ENCODE peak calls at places on chromosomes 13 and 19, in six cellular contexts. B is RWPE1, D is iPS DF 6.9, Q is GM12878, M is astrocyte, C is pancreas. A is an unnamed sample.

GRCh38 chr19:11506101-11506555 is 489 bp upstream of the ZNF653 start:
- DNase-seq in B (no peak), D (no peak), Q (no peak), M (no peak), C (peak), A (no peak)

GRCh38 chr13:40252241-40252640 is 414.2 kb downstream of the FOXO1 start:
- DNase-seq in B (no peak), D (no peak), Q (no peak), M (no peak), C (no peak), A (no peak)

GRCh38 chr13:80408270-80408669 is 67.3 kb upstream of the SPRY2 start:
- DNase-seq in B (no peak), D (no peak), Q (no peak), M (no peak), C (no peak), A (no peak)

GRCh38 chr19:17762505-17763229 is 11.4 kb downstream of the FCHO1 start:
- DNase-seq in B (peak), D (peak), Q (no peak), M (peak), C (no peak), A (no peak)

GRCh38 chr13:107370036-107370785 is 802.3 kb upstream of the ARGLU1 start:
- DNase-seq in B (peak), D (no peak), Q (no peak), M (peak), C (no peak), A (no peak)

GRCh38 chr19:3441089-3441985 is 39.0 kb downstream of the SMIM24 start:
- DNase-seq in B (no peak), D (no peak), Q (no peak), M (no peak), C (no peak), A (no peak)

GRCh38 chr13:43305416-43305815 is 282.0 kb downstream of the DNAJC15 start:
- DNase-seq in B (no peak), D (no peak), Q (no peak), M (peak), C (no peak), A (no peak)

GRCh38 chr19:33280351-33280921 is 21.9 kb downstream of the CEBPA start:
- DNase-seq in B (no peak), D (no peak), Q (peak), M (no peak), C (no peak), A (no peak)

GRCh38 chr19:1855040-1855827 is 7.0 kb upstream of the REXO1 start:
- DNase-seq in B (peak), D (no peak), Q (peak), M (peak), C (peak), A (peak)

GRCh38 chr19:10230155-10230903 is 802 bp downstream of the S1PR2 start:
- DNase-seq in B (no peak), D (no peak), Q (no peak), M (no peak), C (peak), A (no peak)

GRCh38 chr13:34733720-34734119 is 208.3 kb upstream of the NBEA start:
- DNase-seq in B (no peak), D (no peak), Q (no peak), M (peak), C (no peak), A (no peak)

GRCh38 chr13:113098163-113098732 is 7.3 kb upstream of the F7 start:
- DNase-seq in B (no peak), D (no peak), Q (no peak), M (peak), C (no peak), A (no peak)

GRCh38 chr13:32212420-32212819 is 102.7 kb downstream of the ZAR1L start:
- DNase-seq in B (no peak), D (no peak), Q (no peak), M (peak), C (no peak), A (no peak)

GRCh38 chr19:7982103-7982502 is 23.3 kb downstream of the ELAVL1 start:
- DNase-seq in B (no peak), D (no peak), Q (no peak), M (no peak), C (no peak), A (no peak)

GRCh38 chr19:47351545-47351944 is 2.4 kb downstream of the DHX34 start:
- DNase-seq in B (peak), D (peak), Q (no peak), M (peak), C (no peak), A (peak)

DNA sequence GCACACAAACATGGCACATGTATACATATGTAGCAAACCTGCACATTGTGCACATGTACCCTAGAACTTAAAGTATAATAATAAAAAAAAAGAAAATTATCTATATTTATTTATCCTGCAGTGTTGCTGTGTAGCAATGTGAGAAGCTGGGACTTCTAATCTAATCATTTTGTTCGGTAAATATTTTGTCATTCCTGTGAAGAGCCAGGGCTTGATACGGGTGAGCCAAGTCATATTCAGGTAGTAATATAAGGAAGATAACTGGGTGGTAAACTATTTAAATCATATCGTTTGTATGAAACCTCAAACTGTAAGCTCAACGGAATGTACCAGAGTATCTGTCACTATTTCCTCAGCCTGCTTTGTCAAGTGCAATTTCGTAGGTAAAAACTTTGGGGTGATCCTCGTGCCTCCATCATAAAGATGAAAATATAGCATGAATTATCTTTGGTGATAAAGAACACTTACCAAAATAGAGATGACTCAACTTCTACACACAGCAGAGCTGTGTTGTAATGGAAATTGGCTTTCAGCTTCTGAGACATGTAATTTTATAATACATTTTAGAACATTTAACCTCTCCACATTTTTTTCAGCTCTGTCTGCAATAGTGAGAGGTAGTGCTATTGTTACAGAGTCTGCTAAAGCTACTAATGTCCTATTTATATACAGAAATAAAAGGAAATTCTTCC is 92.9 kb downstream of the PCDH9 start:
- DNase-seq in B (no peak), D (no peak), Q (no peak), M (peak), C (no peak), A (no peak)
- H3K27ac ChIP-seq in B (no peak), D (no peak), Q (no peak), M (no peak), C (no peak), A (no peak)

DNA sequence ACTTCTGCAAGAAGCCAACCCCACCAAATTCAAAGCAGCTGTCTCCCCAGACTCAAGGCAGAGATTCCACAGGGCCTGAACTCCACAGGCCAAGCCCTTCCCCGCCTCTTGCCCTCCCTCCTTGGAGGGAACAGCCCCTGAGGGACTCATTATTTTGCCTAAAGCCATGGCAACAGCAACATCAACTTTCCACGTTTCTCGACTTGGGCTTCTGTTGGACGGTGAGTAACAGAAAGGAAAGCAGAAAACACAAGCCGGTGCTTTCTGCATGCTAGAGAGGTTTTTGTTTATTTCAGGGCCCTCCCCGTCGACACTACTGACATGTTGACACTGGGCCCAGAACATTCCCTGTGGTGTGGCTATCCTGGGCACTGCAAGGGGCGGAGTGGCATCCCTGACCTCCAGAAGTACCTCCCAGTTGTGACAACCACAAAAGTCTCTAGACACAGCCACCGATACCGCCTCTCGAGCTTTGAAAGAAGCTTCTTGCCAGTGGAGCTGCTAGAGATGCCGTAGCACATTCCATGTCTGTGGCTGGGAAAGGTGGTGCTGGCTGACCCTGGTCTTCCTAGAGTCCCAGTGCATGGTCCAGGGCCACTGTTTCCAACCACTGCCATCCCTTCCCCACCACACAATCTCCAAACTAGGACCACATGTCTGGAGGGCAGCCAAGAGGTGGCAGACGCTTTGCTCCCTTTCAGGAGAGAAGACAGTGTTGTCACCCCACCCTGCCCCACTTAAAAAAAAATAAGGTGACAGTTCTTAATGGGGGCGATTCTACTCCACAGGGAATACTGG is 12.8 kb downstream of the CAPS start:
- DNase-seq in B (no peak), D (no peak), Q (no peak), M (no peak), C (no peak), A (no peak)
- H3K27ac ChIP-seq in B (peak), D (no peak), Q (no peak), M (no peak), C (no peak), A (peak)

GRCh38 chr19:38717855-38718254 is 26.4 kb downstream of the CAPN12 start:
- DNase-seq in B (no peak), D (no peak), Q (no peak), M (no peak), C (no peak), A (no peak)

GRCh38 chr19:38720559-38721236 is 23.6 kb downstream of the CAPN12 start:
- DNase-seq in B (no peak), D (no peak), Q (no peak), M (no peak), C (no peak), A (no peak)

GRCh38 chr19:38721496-38721895 is 22.8 kb downstream of the CAPN12 start:
- DNase-seq in B (no peak), D (no peak), Q (no peak), M (no peak), C (no peak), A (no peak)

GRCh38 chr19:38718747-38719543 is 25.3 kb downstream of the CAPN12 start:
- DNase-seq in B (no peak), D (no peak), Q (no peak), M (peak), C (peak), A (no peak)

GRCh38 chr19:38719761-38720558 is 24.3 kb downstream of the CAPN12 start:
- DNase-seq in B (no peak), D (no peak), Q (no peak), M (peak), C (no peak), A (no peak)
- H3K27ac ChIP-seq in B (peak), D (no peak), Q (no peak), M (peak), C (peak), A (peak)

DNA sequence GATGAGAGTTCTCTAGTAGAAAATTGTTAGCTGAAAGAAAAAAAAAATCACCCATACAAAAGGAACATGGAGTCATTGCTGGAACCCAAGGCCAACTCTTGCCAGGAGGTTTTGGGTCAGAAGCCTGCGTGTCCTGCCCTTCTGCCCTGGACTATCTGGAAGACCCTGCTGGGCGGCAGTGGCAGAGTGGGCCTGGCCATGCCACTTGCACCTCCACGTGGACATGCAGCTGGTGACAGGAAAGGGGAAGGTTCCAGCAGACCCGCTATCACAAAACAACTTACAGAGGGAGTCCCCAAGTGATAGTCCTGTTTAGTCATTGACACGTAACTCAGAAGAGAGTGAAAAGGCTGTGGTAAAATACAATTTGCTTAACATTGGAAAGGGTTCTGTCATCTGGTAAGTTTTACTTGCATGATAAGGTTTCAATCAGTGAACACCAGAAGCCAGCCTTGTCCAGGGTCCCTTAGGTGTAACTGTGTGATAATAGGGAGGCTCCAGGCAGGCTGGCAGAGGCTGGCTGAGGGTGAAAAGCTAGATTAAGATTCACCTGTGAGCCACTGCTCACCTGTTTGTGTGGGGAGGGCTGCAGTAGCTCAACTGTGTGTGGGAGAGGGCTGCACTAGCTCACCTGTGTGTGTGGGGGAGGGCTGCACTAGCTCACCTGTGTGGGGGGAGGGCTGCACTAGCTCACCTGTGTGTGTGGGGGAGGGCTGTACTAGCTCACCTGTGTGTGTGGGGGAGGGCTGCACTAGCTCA is 47.8 kb downstream of the COL4A2 start:
- DNase-seq in B (no peak), D (no peak), Q (no peak), M (no peak), C (no peak), A (no peak)
- H3K27ac ChIP-seq in B (no peak), D (no peak), Q (no peak), M (peak), C (no peak), A (no peak)